ENCODE peak calls at places on chromosomes 11 and 22, in four cellular contexts. E is fibroblast of lung, R is tibial nerve, U is HCT116. M is an unnamed sample.

GRCh38 chr11:69301491-69302401 is 7.8 kb downstream of the MYEOV start:
- DNase-seq in U (peak; percentile 95), R (no peak), E (peak; percentile 72), M (peak; percentile 100)

GRCh38 chr11:119192111-119192510 is 6.8 kb downstream of the NHERF4 start:
- DNase-seq in R (no peak), E (no peak), U (no peak), M (no peak)

GRCh38 chr11:88680806-88681205 is 343.3 kb upstream of the CTSC start:
- DNase-seq in E (no peak), R (no peak), U (peak; percentile 7), M (no peak)

GRCh38 chr22:44605486-44605885 is 96.5 kb upstream of the PRR5 start:
- DNase-seq in R (no peak), E (no peak), U (no peak), M (no peak)

GRCh38 chr11:133618500-133618899 is 86.2 kb upstream of the OPCML start:
- DNase-seq in E (no peak), R (no peak), U (no peak), M (no peak)

GRCh38 chr11:57800444-57801184 is 39.0 kb downstream of the CTNND1 start:
- DNase-seq in U (peak; percentile 51), E (peak; percentile 77), R (no peak), M (peak; percentile 85)

GRCh38 chr11:60919320-60919719 is 4.9 kb upstream of the TMEM132A start:
- DNase-seq in E (no peak), U (no peak), R (no peak), M (no peak)

GRCh38 chr11:45982656-45983470 is 60.4 kb downstream of the LARGE2 start:
- DNase-seq in R (no peak), E (peak; percentile 75), U (peak; percentile 13), M (peak; percentile 65)

GRCh38 chr11:59267738-59268475 is 55.2 kb upstream of the MPEG1 start:
- DNase-seq in R (no peak), U (no peak), E (no peak), M (peak; percentile 76)

GRCh38 chr11:28729339-28729738 is 621.2 kb downstream of the METTL15 start:
- DNase-seq in U (no peak), R (no peak), E (no peak), M (no peak)

GRCh38 chr11:62540804-62541671 is 5.6 kb downstream of the AHNAK start:
- DNase-seq in R (no peak), U (no peak), E (no peak), M (no peak)

GRCh38 chr11:59207988-59208432 is 4.7 kb downstream of the MPEG1 start:
- DNase-seq in E (peak; percentile 72), U (no peak), R (no peak), M (peak; percentile 80)

GRCh38 chr11:32307449-32307848 is 127.9 kb downstream of the WT1 start:
- DNase-seq in E (no peak), U (no peak), R (no peak), M (no peak)

GRCh38 chr22:42322562-42322926 is 52.1 kb upstream of the TCF20 start:
- DNase-seq in U (no peak), R (no peak), E (no peak), M (no peak)

GRCh38 chr11:12778506-12778905 is 104.3 kb downstream of the TEAD1 start:
- DNase-seq in U (no peak), E (no peak), R (no peak), M (no peak)

GRCh38 chr11:37721485-37721884 is 1123.4 kb upstream of the RAG2 start:
- DNase-seq in U (no peak), E (no peak), R (no peak), M (no peak)

GRCh38 chr11:44365616-44366015 is 55.7 kb upstream of the ALX4 start:
- DNase-seq in U (no peak), R (no peak), E (no peak), M (no peak)

GRCh38 chr11:44305643-44306468 is 4.1 kb downstream of the ALX4 start:
- DNase-seq in R (no peak), U (no peak), E (no peak), M (no peak)

GRCh38 chr11:117415358-117415896 is 87.8 kb downstream of the CEP164 start:
- DNase-seq in E (no peak), U (no peak), R (no peak), M (no peak)

GRCh38 chr22:50503475-50504145 is 3.9 kb downstream of the LMF2 start:
- DNase-seq in R (no peak), U (no peak), E (no peak), M (no peak)

GRCh38 chr11:66278396-66279091 is 569 bp downstream of the CNIH2 start:
- DNase-seq in E (no peak), U (no peak), R (no peak), M (no peak)

GRCh38 chr11:119843760-119844330 is 114.8 kb upstream of the NECTIN1 start:
- DNase-seq in U (no peak), E (no peak), R (no peak), M (no peak)

GRCh38 chr11:114285599-114285998 is 10.6 kb upstream of the NNMT start:
- DNase-seq in U (no peak), E (peak; percentile 67), R (no peak), M (peak; percentile 20)

GRCh38 chr11:68684385-68685356 is at the start of gene GAL:
- DNase-seq in R (no peak), E (no peak), U (no peak), M (peak; percentile 57)

GRCh38 chr11:110295487-110296225 is 758 bp downstream of the RDX start:
- DNase-seq in U (no peak), E (peak; percentile 39), R (peak; percentile 22), M (peak; percentile 50)

GRCh38 chr11:59713745-59714144 is at the start of gene OR10V1:
- DNase-seq in R (no peak), U (no peak), E (no peak), M (no peak)

GRCh38 chr22:26897384-26897783 is 240.0 kb downstream of the MIAT start:
- DNase-seq in R (no peak), E (no peak), U (no peak), M (no peak)

GRCh38 chr11:72643547-72643946 is 30.7 kb downstream of the PDE2A start:
- DNase-seq in U (peak; percentile 31), R (no peak), E (peak; percentile 15), M (peak; percentile 16)

GRCh38 chr11:81840375-81840774 is 893.3 kb downstream of the FAM181B start:
- DNase-seq in R (no peak), U (no peak), E (peak; percentile 83), M (no peak)

GRCh38 chr11:94513091-94513490 is 830 bp downstream of the C11orf97 start:
- DNase-seq in E (no peak), R (no peak), U (no peak), M (no peak)

GRCh38 chr11:67320691-67321090 is 17.4 kb downstream of the SSH3 start:
- DNase-seq in R (no peak), E (no peak), U (no peak), M (no peak)

GRCh38 chr11:83044958-83045712 is 26.6 kb downstream of the RAB30 start:
- DNase-seq in U (no peak), E (peak; percentile 68), R (no peak), M (peak; percentile 68)

GRCh38 chr11:23903044-23903704 is 593.7 kb upstream of the LUZP2 start:
- DNase-seq in U (no peak), R (no peak), E (peak; percentile 71), M (peak; percentile 62)

GRCh38 chr22:17107547-17107810 is 13.7 kb downstream of the TMEM121B start:
- DNase-seq in U (no peak), E (no peak), R (no peak), M (no peak)

GRCh38 chr11:8281266-8281665 is 17.6 kb upstream of the LMO1 start:
- DNase-seq in R (no peak), E (no peak), U (no peak), M (no peak)

DNA sequence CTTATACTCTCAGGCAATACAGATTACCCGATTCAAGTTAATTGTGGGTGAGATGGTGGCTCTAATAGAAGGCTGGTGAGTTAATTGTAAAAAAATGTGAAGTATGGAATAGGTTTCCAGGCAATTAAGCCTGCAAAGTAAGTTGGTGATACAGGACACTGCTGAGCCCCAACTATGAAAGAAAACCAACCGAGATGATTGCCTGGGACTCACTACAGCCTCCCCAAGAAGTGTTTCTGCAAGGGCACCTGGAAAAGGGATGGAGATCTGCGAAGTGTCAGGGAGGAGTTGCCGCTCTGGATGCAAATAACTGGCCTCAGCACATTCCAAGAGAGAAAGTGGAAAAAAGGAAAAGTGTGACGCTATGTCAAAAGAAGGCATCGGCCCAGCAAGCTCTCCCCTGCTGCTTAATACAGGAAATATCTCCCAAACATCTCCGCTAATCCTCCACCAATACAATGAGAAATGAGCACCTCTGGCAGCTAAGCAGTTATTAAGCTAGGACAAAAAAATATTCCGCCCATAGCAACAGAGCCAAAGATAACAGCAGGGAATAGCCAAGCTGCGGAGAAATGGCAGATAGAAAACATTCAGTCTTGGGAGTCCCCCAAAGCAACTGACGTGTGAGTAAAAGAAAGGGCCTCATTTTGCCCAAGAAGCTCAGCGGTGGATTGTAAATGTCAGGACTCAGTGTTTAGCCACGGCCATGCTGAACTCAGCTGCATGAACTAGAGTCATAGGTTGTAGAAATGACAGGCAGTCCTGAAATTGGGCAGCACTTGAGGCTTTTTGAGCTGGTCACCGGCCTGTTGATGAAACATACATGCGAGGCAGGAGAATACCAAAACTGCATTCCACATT is 133.7 kb downstream of the SNX19 start:
- DNase-seq in E (peak; percentile 64), R (no peak), U (no peak), M (no peak)
- H3K27ac ChIP-seq in E (peak overlapping the region; percentile 60), R (peak overlapping the region; percentile 62), U (no peak overlapping the region), M (peak overlapping the region; percentile 97)

GRCh38 chr11:105719073-105719846 is 109.4 kb downstream of the GRIA4 start:
- DNase-seq in U (peak; percentile 22), R (no peak), E (peak; percentile 72), M (peak; percentile 7)
- H3K4me3 ChIP-seq in U (no peak overlapping the region), R (no peak overlapping the region), E (no peak overlapping the region), M (no peak overlapping the region)

GRCh38 chr22:47423861-47424820 is 661.7 kb downstream of the TBC1D22A start:
- DNase-seq in E (no peak), U (no peak), R (no peak), M (no peak)
- H3K9me3 ChIP-seq in E (no peaks in the 10 kb centered on the region), U (no peaks in the 10 kb centered on the region), R (no peaks in the 10 kb centered on the region), M (no peaks in the 10 kb centered on the region)

GRCh38 chr11:64846998-64847666 is 2.7 kb upstream of the CDC42BPG start:
- DNase-seq in U (peak; percentile 87), R (peak; percentile 69), E (peak; percentile 85), M (peak; percentile 99)

GRCh38 chr11:64849600-64850356 is 5.3 kb upstream of the CDC42BPG start:
- DNase-seq in R (no peak), E (peak; percentile 69), U (no peak), M (no peak)

GRCh38 chr11:64848214-64848778 is 3.8 kb upstream of the CDC42BPG start:
- DNase-seq in R (no peak), E (no peak), U (no peak), M (no peak)

GRCh38 chr11:64850979-64851567 is 6.6 kb upstream of the CDC42BPG start:
- DNase-seq in U (no peak), E (peak; percentile 50), R (no peak), M (no peak)

GRCh38 chr11:64848779-64849599 is 4.5 kb upstream of the CDC42BPG start:
- DNase-seq in E (no peak), U (no peak), R (no peak), M (no peak)
- H3K27ac ChIP-seq in E (no peak overlapping the region), U (peak overlapping the region; percentile 61), R (no peak overlapping the region), M (no peak overlapping the region)

GRCh38 chr22:38350444-38351359 is 33.5 kb upstream of the CSNK1E start:
- DNase-seq in R (no peak), U (no peak), E (no peak), M (no peak)
- H3K4me3 ChIP-seq in R (no peak overlapping the region), U (no peak overlapping the region), E (no peak overlapping the region), M (no peak overlapping the region)

M was measured in SJSA1.